ENCODE peak calls at places on chromosomes 6 and 20, in four cellular contexts. I, V, G and R are unnamed samples.

GRCh38 chr6:157982580-157983438 is 1.1 kb downstream of the SYNJ2 start:
- DNase-seq in G (no peak), V (peak; percentile 42), I (no peak), R (peak; percentile 54)

GRCh38 chr6:139520321-139520768 is 145.9 kb upstream of the CITED2 start:
- DNase-seq in V (no peak), I (no peak), G (no peak), R (no peak)

GRCh38 chr6:168563656-168564055 is 122.7 kb downstream of the SMOC2 start:
- DNase-seq in V (no peak), G (no peak), I (no peak), R (no peak)

GRCh38 chr6:1224514-1224913 is 87.4 kb upstream of the FOXQ1 start:
- DNase-seq in G (no peak), V (no peak), I (no peak), R (no peak)

GRCh38 chr6:109094351-109095035 is at the start of gene SESN1:
- DNase-seq in V (peak; percentile 95), G (peak; percentile 56), I (peak; percentile 43), R (peak; percentile 89)

GRCh38 chr20:13793001-13793400 is 8.2 kb downstream of the NDUFAF5 start:
- DNase-seq in I (no peak), G (no peak), V (no peak), R (no peak)

GRCh38 chr6:143507358-143508145 is 4.0 kb downstream of the FUCA2 start:
- DNase-seq in I (no peak), V (no peak), G (no peak), R (peak; percentile 49)

GRCh38 chr20:17795003-17795402 is 95.2 kb downstream of the BANF2 start:
- DNase-seq in V (no peak), I (no peak), G (no peak), R (no peak)

GRCh38 chr6:35238843-35239289 is 20.7 kb upstream of the ZNF76 start:
- DNase-seq in V (no peak), G (no peak), I (no peak), R (no peak)

GRCh38 chr6:6684365-6684833 is 95.9 kb downstream of the LY86 start:
- DNase-seq in V (peak; percentile 79), I (peak; percentile 99), G (no peak), R (no peak)

GRCh38 chr6:100447900-100448700 is 16.6 kb downstream of the SIM1 start:
- DNase-seq in I (no peak), V (no peak), G (no peak), R (no peak)

GRCh38 chr20:35598899-35599775 is 16.5 kb upstream of the SPAG4 start:
- DNase-seq in V (peak; percentile 5), I (no peak), G (no peak), R (no peak)

GRCh38 chr6:57173056-57173885 is 1.1 kb downstream of the BAG2 start:
- DNase-seq in G (no peak), I (no peak), V (peak; percentile 41), R (peak; percentile 24)

GRCh38 chr20:62792182-62792939 is 3.9 kb upstream of the MRGBP start:
- DNase-seq in G (no peak), I (no peak), V (no peak), R (peak; percentile 77)

GRCh38 chr6:83461438-83461837 is 30.6 kb upstream of the ME1 start:
- DNase-seq in G (no peak), V (no peak), I (no peak), R (peak; percentile 63)

GRCh38 chr20:62749851-62750445 is 41.3 kb downstream of the NTSR1 start:
- DNase-seq in I (no peak), G (no peak), V (no peak), R (no peak)

GRCh38 chr6:134216304-134217029 is 101.4 kb downstream of the SGK1 start:
- DNase-seq in V (peak; percentile 32), I (no peak), G (no peak), R (no peak)

GRCh38 chr6:8539446-8539845 is 104.1 kb upstream of the SLC35B3 start:
- DNase-seq in V (no peak), G (no peak), I (no peak), R (no peak)

GRCh38 chr6:170010665-170011232 is 259.3 kb downstream of the ERMARD start:
- DNase-seq in V (no peak), I (no peak), G (no peak), R (no peak)

GRCh38 chr20:5504061-5504739 is 187.4 kb upstream of the PROKR2 start:
- DNase-seq in V (peak; percentile 60), G (no peak), I (no peak), R (no peak)

GRCh38 chr6:97813881-97814280 is 530.9 kb upstream of the MMS22L start:
- DNase-seq in I (no peak), V (no peak), G (no peak), R (no peak)

GRCh38 chr6:18155864-18156396 is 708 bp downstream of the KDM1B start:
- DNase-seq in I (peak; percentile 55), G (peak; percentile 60), V (peak; percentile 70), R (peak; percentile 27)

GRCh38 chr20:43416591-43417228 is 41.0 kb upstream of the SRSF6 start:
- DNase-seq in I (no peak), G (no peak), V (no peak), R (no peak)

GRCh38 chr6:23446394-23447001 is 679.5 kb upstream of the NRSN1 start:
- DNase-seq in V (no peak), G (no peak), I (no peak), R (peak; percentile 76)

GRCh38 chr20:38810926-38811325 is 5.4 kb downstream of the PPP1R16B start:
- DNase-seq in V (no peak), G (no peak), I (no peak), R (no peak)

GRCh38 chr20:58231678-58232077 is 3.2 kb upstream of the ANKRD60 start:
- DNase-seq in V (no peak), I (no peak), G (no peak), R (peak; percentile 22)

GRCh38 chr6:8562133-8562532 is 126.8 kb upstream of the SLC35B3 start:
- DNase-seq in V (no peak), I (no peak), G (no peak), R (no peak)

GRCh38 chr20:32970973-32971300 is 33.3 kb downstream of the SUN5 start:
- DNase-seq in V (no peak), G (no peak), I (no peak), R (no peak)

GRCh38 chr20:51481311-51481997 is 61.1 kb downstream of the NFATC2 start:
- DNase-seq in G (no peak), V (no peak), I (no peak), R (no peak)
- TF ChIP-seq CHD1 in G (no peak), V (no peak), I (no peak), R (no peak)

GRCh38 chr20:22833851-22834250 is 201.3 kb upstream of the SSTR4 start:
- DNase-seq in I (no peak), G (no peak), V (peak; percentile 87), R (no peak)

GRCh38 chr20:22827916-22828315 is 207.2 kb upstream of the SSTR4 start:
- DNase-seq in G (no peak), I (no peak), V (no peak), R (no peak)

GRCh38 chr20:22826306-22827230 is 208.5 kb upstream of the SSTR4 start:
- DNase-seq in I (no peak), V (peak; percentile 18), G (no peak), R (no peak)

GRCh38 chr20:22825546-22825945 is 209.6 kb upstream of the SSTR4 start:
- DNase-seq in G (no peak), I (no peak), V (no peak), R (no peak)

DNA sequence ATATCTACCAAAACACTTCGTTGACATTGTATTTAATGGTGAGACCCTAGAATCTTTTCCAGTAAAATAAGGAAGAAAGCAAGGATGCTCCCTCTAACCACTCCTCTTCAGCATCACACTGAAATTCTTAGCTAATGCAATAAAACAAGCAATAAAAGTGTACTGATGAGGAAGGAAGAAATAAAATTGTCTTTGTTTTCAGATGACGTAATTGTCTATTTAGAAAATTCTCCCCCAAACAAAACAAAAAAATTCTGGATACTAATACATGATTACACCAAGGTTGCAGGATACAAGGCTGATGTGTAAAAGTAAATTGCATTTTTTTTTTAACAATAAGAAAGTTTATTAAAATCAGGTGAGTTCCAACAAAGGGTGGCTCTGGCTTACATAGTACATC is 205.0 kb upstream of the SSTR4 start:
- DNase-seq in G (no peak), V (no peak), I (no peak), R (no peak)
- H3K27ac ChIP-seq in G (no peak overlapping the region), V (no peak overlapping the region), I (no peak overlapping the region), R (no peak overlapping the region)

GRCh38 chr6:24845578-24845977 is 46.9 kb upstream of the ARMH2 start:
- DNase-seq in V (peak; percentile 29), I (no peak), G (no peak), R (no peak)

GRCh38 chr6:24847402-24847801 is 48.7 kb upstream of the ARMH2 start:
- DNase-seq in G (no peak), V (no peak), I (no peak), R (no peak)

GRCh38 chr6:24848461-24848860 is 49.7 kb upstream of the ARMH2 start:
- DNase-seq in I (no peak), V (no peak), G (no peak), R (no peak)

GRCh38 chr6:24844061-24844460 is 45.3 kb upstream of the ARMH2 start:
- DNase-seq in G (no peak), I (no peak), V (no peak), R (no peak)

DNA sequence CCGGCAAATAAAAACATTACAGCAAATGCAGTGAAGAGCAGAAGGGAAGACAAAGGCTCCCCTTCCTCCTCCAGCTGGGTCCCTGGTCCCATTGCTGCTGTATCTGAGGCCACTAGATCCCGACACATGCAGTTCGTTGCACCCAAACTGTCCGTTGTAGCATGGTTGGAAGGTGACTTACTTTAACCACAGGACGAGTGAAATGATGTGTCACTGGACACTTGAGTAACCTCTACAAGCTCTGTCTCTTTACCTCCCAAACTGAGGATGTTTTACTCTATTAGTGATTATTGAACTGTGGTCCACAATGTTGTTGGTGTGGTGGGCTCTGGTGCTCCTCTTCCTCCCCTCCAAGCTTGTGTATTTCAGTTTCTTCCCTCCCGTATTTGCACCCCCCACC is 46.2 kb upstream of the ARMH2 start:
- DNase-seq in I (no peak), G (no peak), V (no peak), R (no peak)
- TF ChIP-seq CHD1 in I (no peak), G (no peak), V (no peak), R (no peak)

GRCh38 chr6:161035182-161035980 is 43.8 kb downstream of the MAP3K4 start:
- DNase-seq in I (peak; percentile 51), G (no peak), V (no peak), R (no peak)

GRCh38 chr6:161037873-161038228 is 46.3 kb downstream of the MAP3K4 start:
- DNase-seq in I (no peak), G (no peak), V (no peak), R (no peak)

GRCh38 chr6:161035981-161036263 is 44.4 kb downstream of the MAP3K4 start:
- DNase-seq in V (no peak), I (no peak), G (no peak), R (no peak)

GRCh38 chr6:161031721-161032495 is 40.3 kb downstream of the MAP3K4 start:
- DNase-seq in V (no peak), I (no peak), G (no peak), R (peak; percentile 68)

GRCh38 chr6:161033667-161034066 is 42.1 kb downstream of the MAP3K4 start:
- DNase-seq in G (no peak), V (no peak), I (no peak), R (no peak)
- H3K27ac ChIP-seq in G (no peak overlapping the region), V (no peak overlapping the region), I (no peak overlapping the region), R (no peak overlapping the region)